ENCODE peak calls at places on chromosomes 13 and 19, in four cellular contexts. C is sigmoid colon, J is right lobe of liver, F is upper lobe of right lung. M is an unnamed sample.

GRCh38 chr19:58572818-58573657 is at the start of gene MZF1:
- DNase-seq in C (peak), J (peak), F (peak), M (no peak)

GRCh38 chr13:20065516-20065915 is 95.3 kb downstream of the GJA3 start:
- DNase-seq in C (no peak), J (no peak), F (no peak), M (no peak)

GRCh38 chr13:50392977-50393376 is 377.7 kb downstream of the KCNRG start:
- DNase-seq in C (no peak), J (no peak), F (no peak), M (no peak)

GRCh38 chr19:33419763-33420080 is 46.2 kb downstream of the CEBPG start:
- DNase-seq in C (no peak), J (no peak), F (no peak), M (no peak)

GRCh38 chr13:67278230-67278629 is 48.1 kb upstream of the PCDH9 start:
- DNase-seq in C (no peak), J (no peak), F (no peak), M (no peak)

GRCh38 chr13:82772802-82773201 is 1109.5 kb downstream of the SLITRK1 start:
- DNase-seq in C (no peak), J (no peak), F (no peak), M (no peak)

GRCh38 chr19:38849746-38850230 is at the start of gene HNRNPL:
- DNase-seq in C (no peak), J (peak), F (peak), M (no peak)

GRCh38 chr19:39325778-39326680 is 5.4 kb upstream of the LRFN1 start:
- DNase-seq in C (no peak), J (no peak), F (no peak), M (no peak)

GRCh38 chr13:40484981-40485380 is 181.5 kb downstream of the FOXO1 start:
- DNase-seq in C (no peak), J (no peak), F (no peak), M (no peak)

GRCh38 chr13:40488869-40489391 is 177.5 kb downstream of the FOXO1 start:
- DNase-seq in C (no peak), J (peak), F (no peak), M (no peak)

GRCh38 chr13:40484101-40484800 is 182.2 kb downstream of the FOXO1 start:
- DNase-seq in C (no peak), J (no peak), F (no peak), M (no peak)

GRCh38 chr13:40485611-40486517 is 180.6 kb downstream of the FOXO1 start:
- DNase-seq in C (no peak), J (no peak), F (no peak), M (no peak)

DNA sequence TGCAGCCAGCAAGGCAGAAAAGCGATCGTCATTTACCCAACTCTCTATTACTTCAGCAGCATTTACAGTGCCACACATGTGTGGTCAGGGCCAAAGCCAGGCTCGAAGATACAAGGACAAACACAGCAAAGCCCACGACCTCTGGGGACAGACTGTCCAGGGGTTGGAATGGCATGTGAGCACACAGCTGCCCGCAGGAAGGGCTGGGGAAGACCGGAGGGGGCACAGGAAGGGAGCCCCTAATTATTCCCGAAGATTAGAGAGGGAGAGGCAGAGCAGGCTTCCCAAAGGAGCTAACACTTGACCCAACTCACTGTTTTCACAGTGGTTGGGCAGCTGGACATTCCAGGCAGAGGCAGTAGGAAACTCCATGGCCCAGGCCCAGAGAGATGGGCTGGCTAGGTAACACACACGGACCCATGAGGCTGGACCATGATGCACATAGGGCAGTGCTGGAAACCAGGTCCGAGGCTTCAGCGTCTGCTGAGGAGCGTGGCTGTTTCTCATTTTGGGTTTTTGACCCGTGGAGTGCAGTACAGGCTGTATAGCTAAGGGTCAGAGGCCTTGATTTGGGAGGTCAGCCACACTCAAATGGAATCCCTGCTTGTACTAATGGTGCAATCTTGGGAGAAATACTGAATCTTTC is 179.8 kb downstream of the FOXO1 start:
- DNase-seq in C (no peak), J (no peak), F (no peak), M (no peak)
- H3K27ac ChIP-seq in C (no peak), J (no peak), F (no peak), M (no peak)

DNA sequence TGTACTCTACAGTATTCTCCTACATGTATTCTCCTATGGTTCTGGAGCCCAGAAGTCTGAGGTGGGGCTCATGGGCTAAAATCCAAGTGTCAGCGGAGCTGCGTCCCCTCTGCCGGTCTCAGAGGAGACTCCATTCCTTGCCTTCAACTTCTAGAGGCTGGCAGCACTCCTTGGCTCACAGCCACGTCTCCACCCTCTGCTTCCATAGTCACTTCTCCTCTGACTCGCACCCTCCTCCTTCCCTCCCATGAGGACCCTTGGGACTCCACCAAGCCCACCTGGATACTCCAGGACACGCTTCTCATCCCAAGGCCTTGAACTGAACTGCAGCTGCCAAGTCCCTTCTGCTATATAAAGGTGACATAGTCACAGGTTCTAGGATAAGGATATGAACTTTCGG is 27.8 kb downstream of the DHRS12 start:
- DNase-seq in C (no peak), J (no peak), F (no peak), M (no peak)
- H3K27ac ChIP-seq in C (no peak), J (no peak), F (no peak), M (no peak)

GRCh38 chr19:53156888-53157287 is 2.0 kb downstream of the ZNF347 start:
- DNase-seq in C (no peak), J (no peak), F (no peak), M (no peak)

GRCh38 chr19:53160350-53160749 is 1.5 kb upstream of the ZNF347 start:
- DNase-seq in C (no peak), J (no peak), F (no peak), M (no peak)

GRCh38 chr19:53161123-53161522 is 2.3 kb upstream of the ZNF347 start:
- DNase-seq in C (no peak), J (no peak), F (no peak), M (no peak)

GRCh38 chr19:53157601-53158000 is 1.3 kb downstream of the ZNF347 start:
- DNase-seq in C (no peak), J (no peak), F (no peak), M (no peak)

GRCh38 chr19:53158119-53158656 is 665 bp downstream of the ZNF347 start:
- DNase-seq in C (peak), J (peak), F (peak), M (no peak)
- H3K27ac ChIP-seq in C (peak), J (peak), F (peak), M (peak)

GRCh38 chr19:17220207-17220758 is 5.1 kb downstream of the USE1 start:
- DNase-seq in C (no peak), J (no peak), F (no peak), M (no peak)

GRCh38 chr19:17226002-17226933 is at the start of gene OCEL1:
- DNase-seq in C (peak), J (peak), F (peak), M (peak)

GRCh38 chr19:17229890-17230289 is 3.9 kb downstream of the OCEL1 start:
- DNase-seq in C (no peak), J (no peak), F (no peak), M (no peak)

GRCh38 chr19:17227798-17228367 is 1.9 kb downstream of the OCEL1 start:
- DNase-seq in C (no peak), J (peak), F (no peak), M (no peak)

GRCh38 chr19:17225051-17225450 is 975 bp upstream of the OCEL1 start:
- DNase-seq in C (no peak), J (no peak), F (no peak), M (no peak)
- H3K27ac ChIP-seq in C (no peak), J (no peak), F (no peak), M (no peak)

GRCh38 chr13:44172411-44172810 is 201.2 kb upstream of the SERP2 start:
- DNase-seq in C (no peak), J (no peak), F (no peak), M (no peak)

GRCh38 chr13:44176173-44176572 is 197.5 kb upstream of the SERP2 start:
- DNase-seq in C (no peak), J (no peak), F (no peak), M (no peak)

GRCh38 chr13:44171151-44171550 is 202.5 kb upstream of the SERP2 start:
- DNase-seq in C (no peak), J (no peak), F (no peak), M (no peak)

GRCh38 chr13:44171861-44172260 is 201.8 kb upstream of the SERP2 start:
- DNase-seq in C (no peak), J (no peak), F (no peak), M (no peak)

DNA sequence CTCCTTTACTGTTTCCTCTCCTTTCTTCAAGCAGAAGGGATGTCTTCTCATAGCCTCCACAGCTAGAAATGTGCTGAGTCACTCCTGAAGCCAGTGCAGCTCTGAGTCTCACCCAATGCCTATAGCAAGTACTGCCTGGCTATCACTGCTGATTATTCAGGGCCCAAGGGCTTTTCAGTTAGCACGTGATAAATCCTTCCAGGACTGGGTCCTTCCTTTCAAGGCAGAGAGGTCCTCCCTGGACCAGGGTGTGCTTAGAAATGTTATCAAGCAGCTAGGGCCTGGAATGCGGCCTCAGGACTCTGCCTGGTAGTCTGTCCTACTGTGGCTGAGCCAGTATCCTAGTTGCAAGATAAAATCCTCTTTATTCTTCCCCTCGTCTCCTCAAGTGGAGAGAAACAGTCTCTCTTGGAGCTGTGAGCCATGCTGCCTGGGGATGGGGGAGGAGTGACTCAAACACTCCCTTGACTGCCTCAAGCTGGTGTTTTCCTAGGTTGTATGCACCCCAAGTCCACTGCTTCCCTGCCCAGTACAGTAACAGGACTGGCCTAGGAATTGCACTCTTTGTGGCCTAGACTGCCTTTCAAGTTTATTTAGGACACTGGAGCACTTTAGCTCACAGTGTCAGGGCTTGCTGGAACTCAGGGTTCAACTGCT is 198.7 kb upstream of the SERP2 start:
- DNase-seq in C (no peak), J (no peak), F (no peak), M (no peak)
- H3K27ac ChIP-seq in C (peak), J (no peak), F (no peak), M (no peak)

GRCh38 chr19:11127905-11128304 is 27.7 kb downstream of the SPC24 start:
- DNase-seq in C (no peak), J (no peak), F (no peak), M (no peak)

GRCh38 chr19:11131471-11131870 is 24.1 kb downstream of the SPC24 start:
- DNase-seq in C (no peak), J (no peak), F (no peak), M (no peak)

GRCh38 chr19:11136400-11137101 is 19.0 kb downstream of the SPC24 start:
- DNase-seq in C (no peak), J (no peak), F (no peak), M (no peak)

GRCh38 chr19:11125994-11126685 is 29.4 kb downstream of the SPC24 start:
- DNase-seq in C (peak), J (peak), F (peak), M (peak)

DNA sequence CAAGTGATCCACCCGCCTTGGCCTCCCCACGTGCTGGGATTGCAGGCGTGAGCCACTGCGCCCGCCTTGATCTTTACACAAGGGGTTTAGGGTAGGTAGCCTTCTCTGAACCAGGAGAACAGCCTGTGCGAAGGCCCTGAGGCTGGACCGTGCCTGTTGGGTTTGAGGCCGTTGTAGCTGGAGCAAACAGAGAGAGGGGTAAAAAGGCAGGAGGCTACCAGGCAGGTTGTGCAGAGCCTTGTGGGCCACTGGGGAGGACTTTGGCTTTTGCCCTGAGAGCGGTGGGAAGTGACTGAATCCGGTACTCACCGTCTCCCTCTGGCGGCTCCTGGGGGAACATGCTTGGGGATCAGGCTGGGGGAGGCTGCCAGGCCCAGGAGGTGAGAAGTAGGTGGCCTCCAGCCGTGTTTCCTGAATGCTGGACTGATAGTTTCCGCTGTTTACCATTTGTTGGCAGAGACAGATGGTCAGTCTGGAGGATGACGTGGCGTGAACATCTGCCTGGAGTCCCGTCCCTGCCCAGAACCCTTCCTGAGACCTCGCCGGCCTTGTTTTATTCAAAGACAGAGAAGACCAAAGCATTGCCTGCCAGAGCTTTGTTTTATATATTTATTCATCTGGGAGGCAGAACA is 24.6 kb downstream of the SPC24 start:
- DNase-seq in C (peak), J (peak), F (peak), M (peak)
- H3K27ac ChIP-seq in C (peak), J (peak), F (peak), M (peak)

DNA sequence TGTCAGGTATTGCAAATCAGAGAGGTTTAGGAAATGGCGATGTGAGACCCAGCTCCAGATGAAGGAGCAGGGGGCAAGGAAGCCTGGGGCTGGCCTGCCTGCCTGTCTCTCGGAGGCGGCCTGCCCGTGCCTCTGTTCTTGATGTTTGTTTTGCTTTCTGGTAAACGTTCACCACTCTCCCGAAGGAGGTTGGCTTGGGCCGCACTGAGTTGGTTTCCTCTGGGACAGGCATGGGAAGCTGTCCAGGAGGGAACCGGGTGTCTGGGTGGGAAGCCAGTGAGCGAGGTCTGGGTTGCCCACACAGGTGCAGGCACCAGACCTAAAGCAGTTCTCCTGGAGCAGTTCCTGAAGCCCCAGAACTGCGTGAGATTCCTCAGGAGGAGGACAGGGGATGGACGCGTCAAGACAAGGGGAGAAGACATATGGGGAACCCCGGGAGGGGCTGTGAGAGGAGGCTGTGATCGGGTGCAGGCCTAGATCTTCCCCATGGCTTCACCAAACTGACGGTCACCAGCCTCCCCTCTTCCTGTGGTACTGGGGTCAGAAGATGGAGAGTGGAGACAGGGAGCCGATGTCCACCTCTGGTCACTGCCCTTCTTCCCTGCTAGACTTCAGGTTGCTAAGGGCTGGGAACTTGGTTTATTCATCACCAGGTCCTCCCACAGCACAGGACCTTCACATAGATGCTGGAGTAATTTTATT is 15.2 kb downstream of the COL4A2 start:
- DNase-seq in C (peak), J (no peak), F (no peak), M (no peak)
- H3K27ac ChIP-seq in C (peak), J (no peak), F (no peak), M (no peak)

M was measured in substantia nigra.